ENCODE peak calls at places on chromosomes 6 and 20, in nine cellular contexts. W, I, O, B, Q, Y, J, A and N are unnamed samples.

GRCh38 chr20:63441777-63442493 is 30.5 kb downstream of the KCNQ2 start:
- DNase-seq in W (peak; percentile 40), I (peak; percentile 12), O (peak; percentile 22), B (peak; percentile 14), Q (peak; percentile 17), Y (peak; percentile 72), J (peak; percentile 8), A (peak; percentile 21), N (peak; percentile 33)

GRCh38 chr20:39048000-39048696 is 86.0 kb downstream of the DHX35 start:
- DNase-seq in W (peak; percentile 85), I (peak; percentile 42), O (peak; percentile 62), B (peak; percentile 81), Q (peak; percentile 75), Y (peak; percentile 70), J (peak; percentile 78), A (peak; percentile 76), N (peak; percentile 83)

GRCh38 chr6:49333345-49334120 is 129.5 kb downstream of the MMUT start:
- DNase-seq in W (peak; percentile 26), I (peak; percentile 25), O (no peak), B (peak; percentile 84), Q (peak; percentile 31), Y (no peak), J (peak; percentile 6), A (peak; percentile 43), N (no peak)

GRCh38 chr6:35620706-35621105 is 68.0 kb downstream of the FKBP5 start:
- DNase-seq in W (no peak), I (no peak), O (no peak), B (no peak), Q (no peak), Y (no peak), J (no peak), A (no peak), N (no peak)

GRCh38 chr6:108009894-108010293 is 51.9 kb upstream of the SEC63 start:
- DNase-seq in W (no peak), I (no peak), O (no peak), B (no peak), Q (no peak), Y (no peak), J (no peak), A (peak; percentile 24), N (no peak)

GRCh38 chr6:80234411-80234810 is 127.9 kb downstream of the BCKDHB start:
- DNase-seq in W (no peak), I (no peak), O (no peak), B (no peak), Q (peak; percentile 7), Y (no peak), J (no peak), A (no peak), N (no peak)

GRCh38 chr20:64239449-64240242 is 15.9 kb upstream of the PCMTD2 start:
- DNase-seq in W (no peak), I (no peak), O (no peak), B (no peak), Q (no peak), Y (no peak), J (no peak), A (no peak), N (no peak)

GRCh38 chr6:13273931-13274706 is 54.2 kb downstream of the TBC1D7 start:
- DNase-seq in W (no peak), I (no peak), O (no peak), B (no peak), Q (no peak), Y (no peak), J (no peak), A (no peak), N (no peak)

GRCh38 chr20:4973330-4974097 is 27.8 kb downstream of the SLC23A2 start:
- DNase-seq in W (peak; percentile 68), I (peak; percentile 85), O (no peak), B (peak; percentile 82), Q (peak; percentile 90), Y (no peak), J (peak; percentile 87), A (peak; percentile 89), N (peak; percentile 76)

GRCh38 chr20:4979841-4980410 is 21.4 kb downstream of the SLC23A2 start:
- DNase-seq in W (no peak), I (no peak), O (no peak), B (no peak), Q (no peak), Y (no peak), J (no peak), A (no peak), N (no peak)

GRCh38 chr20:4972506-4973251 is 28.6 kb downstream of the SLC23A2 start:
- DNase-seq in W (no peak), I (no peak), O (no peak), B (no peak), Q (no peak), Y (no peak), J (no peak), A (no peak), N (no peak)

DNA sequence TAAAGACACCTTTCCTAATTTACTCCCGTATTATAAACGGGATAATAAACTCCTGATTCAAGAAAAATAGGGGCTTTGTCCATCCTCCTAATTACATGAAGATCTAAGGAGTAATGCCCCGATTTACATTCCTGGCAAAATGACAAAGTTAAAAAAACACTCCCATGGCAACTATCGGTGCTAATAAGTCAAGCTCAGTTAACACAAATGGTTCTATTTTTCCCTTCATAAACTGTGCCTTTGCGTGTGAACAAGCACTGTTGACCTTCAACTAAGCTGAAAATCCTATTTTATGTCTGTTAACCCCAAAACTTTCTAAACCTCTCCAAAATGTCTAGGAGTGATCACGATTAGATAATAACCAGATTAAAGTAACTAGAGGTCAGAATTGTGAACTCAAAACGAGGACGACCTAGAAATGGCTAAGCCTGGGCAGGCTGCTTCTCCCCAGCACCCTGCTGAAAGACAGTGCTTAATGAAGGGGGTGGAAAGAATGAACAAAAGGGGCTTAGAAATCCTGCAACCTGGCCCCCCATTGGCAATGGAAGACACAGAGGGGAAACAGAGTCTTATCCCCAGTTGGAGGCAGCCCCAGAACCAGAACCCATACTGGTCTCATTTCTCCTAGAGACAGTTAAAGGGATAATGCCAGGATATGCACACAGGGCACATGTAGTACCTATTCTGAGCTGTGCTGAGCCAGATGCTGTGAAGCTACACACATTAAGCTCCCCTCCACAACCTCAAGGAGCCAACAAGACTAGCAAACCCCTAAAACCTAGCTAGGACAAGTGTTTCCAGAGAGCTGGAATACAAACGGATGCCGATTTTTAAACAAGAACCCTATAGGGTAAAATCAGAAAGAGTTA is 23.0 kb downstream of the SLC23A2 start:
- DNase-seq in W (peak; percentile 60), I (peak; percentile 34), O (no peak), B (peak; percentile 54), Q (no peak), Y (no peak), J (no peak), A (no peak), N (peak; percentile 31)
- H3K4me3 ChIP-seq in W (no peak overlapping the region), I (no peak overlapping the region), O (no peak overlapping the region), B (no peak overlapping the region), Q (no peak overlapping the region), Y (no peak overlapping the region), J (no peak overlapping the region), A (no peak overlapping the region), N (no peak overlapping the region)

GRCh38 chr6:1591243-1591642 is 18.5 kb upstream of the FOXC1 start:
- DNase-seq in W (no peak), I (no peak), O (no peak), B (no peak), Q (no peak), Y (no peak), J (no peak), A (no peak), N (no peak)

GRCh38 chr6:1590580-1590979 is 19.1 kb upstream of the FOXC1 start:
- DNase-seq in W (no peak), I (no peak), O (no peak), B (no peak), Q (no peak), Y (no peak), J (no peak), A (no peak), N (no peak)

GRCh38 chr6:1593286-1593957 is 16.3 kb upstream of the FOXC1 start:
- DNase-seq in W (no peak), I (no peak), O (no peak), B (peak; percentile 12), Q (no peak), Y (no peak), J (no peak), A (no peak), N (no peak)

GRCh38 chr6:1592852-1593251 is 16.9 kb upstream of the FOXC1 start:
- DNase-seq in W (no peak), I (no peak), O (no peak), B (no peak), Q (no peak), Y (no peak), J (no peak), A (no peak), N (no peak)

GRCh38 chr6:1591926-1592325 is 17.8 kb upstream of the FOXC1 start:
- DNase-seq in W (no peak), I (no peak), O (no peak), B (no peak), Q (no peak), Y (no peak), J (no peak), A (no peak), N (no peak)
- TF ChIP-seq CTCF in W (no peak), I (no peak), O (no peak), B (no peak), Q (no peak), Y (no peak), J (no peak), A (no peak), N (no peak)

GRCh38 chr20:58622671-58623578 is 28.2 kb upstream of the STX16 start:
- DNase-seq in W (no peak), I (peak; percentile 89), O (no peak), B (no peak), Q (peak; percentile 33), Y (no peak), J (no peak), A (peak; percentile 72), N (no peak)

GRCh38 chr20:58621906-58622548 is 29.1 kb upstream of the STX16 start:
- DNase-seq in W (no peak), I (no peak), O (no peak), B (no peak), Q (no peak), Y (no peak), J (no peak), A (no peak), N (no peak)

GRCh38 chr20:58618694-58619540 is 32.2 kb upstream of the STX16 start:
- DNase-seq in W (peak; percentile 83), I (peak; percentile 80), O (peak; percentile 47), B (peak; percentile 86), Q (peak; percentile 82), Y (no peak), J (peak; percentile 85), A (no peak), N (peak; percentile 70)

GRCh38 chr20:58617158-58617557 is 33.9 kb upstream of the STX16 start:
- DNase-seq in W (no peak), I (no peak), O (no peak), B (no peak), Q (no peak), Y (no peak), J (no peak), A (no peak), N (no peak)

GRCh38 chr20:58619847-58620431 is 31.1 kb upstream of the STX16 start:
- DNase-seq in W (no peak), I (no peak), O (no peak), B (no peak), Q (no peak), Y (no peak), J (no peak), A (no peak), N (no peak)
- H3K4me3 ChIP-seq in W (no peak overlapping the region), I (no peak overlapping the region), O (no peak overlapping the region), B (no peak overlapping the region), Q (no peak overlapping the region), Y (no peak overlapping the region), J (no peak overlapping the region), A (no peak overlapping the region), N (no peak overlapping the region)

DNA sequence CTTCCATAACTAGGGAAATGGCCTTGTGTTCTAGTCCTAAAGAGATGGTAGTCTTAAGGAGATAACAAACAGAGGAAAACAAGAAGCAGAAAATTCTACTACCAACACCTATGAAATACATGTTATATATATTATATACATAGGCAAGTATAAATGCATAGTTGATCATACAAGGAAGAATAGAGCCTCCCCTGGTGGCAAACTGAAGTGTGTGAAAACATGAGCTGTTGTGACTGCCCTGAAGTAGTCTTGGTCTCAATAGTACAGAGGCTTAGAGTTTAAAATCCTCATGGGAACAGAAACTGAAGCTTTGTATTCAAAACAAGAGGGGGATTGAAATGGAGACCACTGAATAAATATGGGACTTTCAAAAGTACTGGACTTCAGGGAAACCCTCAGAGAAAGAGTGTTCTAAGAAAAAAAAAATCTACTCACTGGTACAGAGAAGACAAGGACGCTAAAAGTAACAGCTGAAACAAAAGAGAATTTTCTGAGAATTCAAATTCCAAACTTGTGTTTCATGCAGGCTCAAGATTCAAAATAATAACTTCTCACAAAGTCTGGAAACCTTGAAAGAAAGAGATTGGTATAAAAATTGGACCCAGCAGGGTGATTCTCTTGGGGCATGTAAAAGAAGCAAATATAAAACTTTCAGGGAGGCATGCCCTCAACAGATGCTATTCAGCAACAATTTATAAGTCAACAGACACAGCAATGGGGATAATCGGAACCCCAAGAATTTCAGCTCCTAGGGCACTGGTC is 59.7 kb upstream of the SAMD3 start:
- DNase-seq in W (peak; percentile 35), I (peak; percentile 8), O (no peak), B (peak; percentile 36), Q (peak; percentile 45), Y (no peak), J (peak; percentile 63), A (peak; percentile 43), N (peak; percentile 33)
- TF ChIP-seq CTCF in W (peak; percentile 56), I (peak; percentile 33), O (peak; percentile 9), B (peak; percentile 52), Q (peak; percentile 46), Y (no peak), J (peak; percentile 46), A (peak; percentile 61), N (peak; percentile 44)